ENCODE peak calls at places on chromosome 5, in ten cellular contexts. One of them, this sample, is unnamed.

GRCh38 chr5:139852696-139853095 is 57.1 kb downstream of the PSD2 start:
- DNase-seq in RWPE1: no peak
- DNase-seq in Calu3: no peak
- DNase-seq in omental fat pad: no peak
- DNase-seq in B cell: no peak
- DNase-seq in breast epithelium: no peak
- DNase-seq in OCI-LY7: no peak
- DNase-seq in WTC11: no peak
- DNase-seq in fibroblast of villous mesenchyme: no peak
- DNase-seq in transverse colon: no peak
- DNase-seq in this sample: no peak

GRCh38 chr5:170745481-170746061 is 38.0 kb upstream of the GABRP start:
- DNase-seq in RWPE1: no peak
- DNase-seq in Calu3: peak
- DNase-seq in omental fat pad: no peak
- DNase-seq in B cell: no peak
- DNase-seq in breast epithelium: peak
- DNase-seq in OCI-LY7: no peak
- DNase-seq in WTC11: peak
- DNase-seq in fibroblast of villous mesenchyme: peak
- DNase-seq in transverse colon: no peak
- DNase-seq in this sample: no peak

GRCh38 chr5:15554542-15554941 is 54.6 kb downstream of the FBXL7 start:
- DNase-seq in RWPE1: no peak
- DNase-seq in Calu3: no peak
- DNase-seq in omental fat pad: no peak
- DNase-seq in B cell: no peak
- DNase-seq in breast epithelium: no peak
- DNase-seq in OCI-LY7: no peak
- DNase-seq in WTC11: peak
- DNase-seq in fibroblast of villous mesenchyme: no peak
- DNase-seq in transverse colon: no peak
- DNase-seq in this sample: no peak

GRCh38 chr5:139765409-139766217 is 30.0 kb upstream of the PSD2 start:
- DNase-seq in RWPE1: peak
- DNase-seq in Calu3: peak
- DNase-seq in omental fat pad: peak
- DNase-seq in B cell: peak
- DNase-seq in breast epithelium: peak
- DNase-seq in OCI-LY7: peak
- DNase-seq in WTC11: peak
- DNase-seq in fibroblast of villous mesenchyme: peak
- DNase-seq in transverse colon: peak
- DNase-seq in this sample: peak

GRCh38 chr5:125484272-125485002 is 738.0 kb upstream of the ZNF608 start:
- DNase-seq in RWPE1: peak
- DNase-seq in Calu3: peak
- DNase-seq in omental fat pad: no peak
- DNase-seq in B cell: no peak
- DNase-seq in breast epithelium: peak
- DNase-seq in OCI-LY7: no peak
- DNase-seq in WTC11: no peak
- DNase-seq in fibroblast of villous mesenchyme: peak
- DNase-seq in transverse colon: peak
- DNase-seq in this sample: peak

GRCh38 chr5:163509288-163510040 is 4.0 kb downstream of the MAT2B start:
- DNase-seq in RWPE1: peak
- DNase-seq in Calu3: peak
- DNase-seq in omental fat pad: no peak
- DNase-seq in B cell: no peak
- DNase-seq in breast epithelium: peak
- DNase-seq in OCI-LY7: no peak
- DNase-seq in WTC11: no peak
- DNase-seq in fibroblast of villous mesenchyme: peak
- DNase-seq in transverse colon: peak
- DNase-seq in this sample: no peak

GRCh38 chr5:111461261-111461671 is 51.1 kb downstream of the STARD4 start:
- DNase-seq in RWPE1: peak
- DNase-seq in Calu3: no peak
- DNase-seq in omental fat pad: no peak
- DNase-seq in B cell: no peak
- DNase-seq in breast epithelium: no peak
- DNase-seq in OCI-LY7: peak
- DNase-seq in WTC11: peak
- DNase-seq in fibroblast of villous mesenchyme: peak
- DNase-seq in transverse colon: no peak
- DNase-seq in this sample: no peak

GRCh38 chr5:118115791-118116190 is 872.6 kb downstream of the DTWD2 start:
- DNase-seq in RWPE1: no peak
- DNase-seq in Calu3: no peak
- DNase-seq in omental fat pad: no peak
- DNase-seq in B cell: no peak
- DNase-seq in breast epithelium: no peak
- DNase-seq in OCI-LY7: no peak
- DNase-seq in WTC11: no peak
- DNase-seq in fibroblast of villous mesenchyme: peak
- DNase-seq in transverse colon: no peak
- DNase-seq in this sample: no peak

GRCh38 chr5:159210306-159210722 is 961 bp upstream of the RNF145 start:
- DNase-seq in RWPE1: peak
- DNase-seq in Calu3: peak
- DNase-seq in omental fat pad: no peak
- DNase-seq in B cell: no peak
- DNase-seq in breast epithelium: no peak
- DNase-seq in OCI-LY7: no peak
- DNase-seq in WTC11: no peak
- DNase-seq in fibroblast of villous mesenchyme: peak
- DNase-seq in transverse colon: peak
- DNase-seq in this sample: no peak

GRCh38 chr5:134659922-134660321 is 11.3 kb downstream of the SEC24A start:
- DNase-seq in RWPE1: no peak
- DNase-seq in Calu3: no peak
- DNase-seq in omental fat pad: no peak
- DNase-seq in B cell: no peak
- DNase-seq in breast epithelium: no peak
- DNase-seq in OCI-LY7: no peak
- DNase-seq in WTC11: no peak
- DNase-seq in fibroblast of villous mesenchyme: no peak
- DNase-seq in transverse colon: no peak
- DNase-seq in this sample: no peak

GRCh38 chr5:72702881-72703434 is 113.5 kb upstream of the TNPO1 start:
- DNase-seq in RWPE1: no peak
- DNase-seq in Calu3: no peak
- DNase-seq in omental fat pad: no peak
- DNase-seq in B cell: no peak
- DNase-seq in breast epithelium: no peak
- DNase-seq in OCI-LY7: no peak
- DNase-seq in WTC11: no peak
- DNase-seq in fibroblast of villous mesenchyme: no peak
- DNase-seq in transverse colon: no peak
- DNase-seq in this sample: no peak

GRCh38 chr5:14268236-14268701 is 125.1 kb downstream of the TRIO start:
- DNase-seq in RWPE1: peak
- DNase-seq in Calu3: peak
- DNase-seq in omental fat pad: no peak
- DNase-seq in B cell: no peak
- DNase-seq in breast epithelium: no peak
- DNase-seq in OCI-LY7: no peak
- DNase-seq in WTC11: no peak
- DNase-seq in fibroblast of villous mesenchyme: peak
- DNase-seq in transverse colon: no peak
- DNase-seq in this sample: no peak

GRCh38 chr5:139764250-139764791 is 31.3 kb upstream of the PSD2 start:
- DNase-seq in RWPE1: no peak
- DNase-seq in Calu3: no peak
- DNase-seq in omental fat pad: no peak
- DNase-seq in B cell: peak
- DNase-seq in breast epithelium: no peak
- DNase-seq in OCI-LY7: peak
- DNase-seq in WTC11: peak
- DNase-seq in fibroblast of villous mesenchyme: no peak
- DNase-seq in transverse colon: no peak
- DNase-seq in this sample: no peak

GRCh38 chr5:139995929-139996328 is 47.2 kb downstream of the NRG2 start:
- DNase-seq in RWPE1: no peak
- DNase-seq in Calu3: no peak
- DNase-seq in omental fat pad: no peak
- DNase-seq in B cell: no peak
- DNase-seq in breast epithelium: no peak
- DNase-seq in OCI-LY7: no peak
- DNase-seq in WTC11: no peak
- DNase-seq in fibroblast of villous mesenchyme: no peak
- DNase-seq in transverse colon: no peak
- DNase-seq in this sample: no peak

GRCh38 chr5:73826761-73827450 is 200.9 kb downstream of the ARHGEF28 start:
- DNase-seq in RWPE1: peak
- DNase-seq in Calu3: no peak
- DNase-seq in omental fat pad: no peak
- DNase-seq in B cell: no peak
- DNase-seq in breast epithelium: peak
- DNase-seq in OCI-LY7: no peak
- DNase-seq in WTC11: no peak
- DNase-seq in fibroblast of villous mesenchyme: peak
- DNase-seq in transverse colon: no peak
- DNase-seq in this sample: no peak

GRCh38 chr5:140049713-140050112 is 6.6 kb upstream of the NRG2 start:
- DNase-seq in RWPE1: no peak
- DNase-seq in Calu3: no peak
- DNase-seq in omental fat pad: no peak
- DNase-seq in B cell: no peak
- DNase-seq in breast epithelium: no peak
- DNase-seq in OCI-LY7: no peak
- DNase-seq in WTC11: no peak
- DNase-seq in fibroblast of villous mesenchyme: no peak
- DNase-seq in transverse colon: no peak
- DNase-seq in this sample: peak

GRCh38 chr5:40601198-40601868 is 78.4 kb upstream of the PTGER4 start:
- DNase-seq in RWPE1: peak
- DNase-seq in Calu3: no peak
- DNase-seq in omental fat pad: no peak
- DNase-seq in B cell: no peak
- DNase-seq in breast epithelium: no peak
- DNase-seq in OCI-LY7: peak
- DNase-seq in WTC11: no peak
- DNase-seq in fibroblast of villous mesenchyme: no peak
- DNase-seq in transverse colon: no peak
- DNase-seq in this sample: no peak

GRCh38 chr5:127216906-127217675 is 73.5 kb upstream of the MEGF10 start:
- DNase-seq in RWPE1: no peak
- DNase-seq in Calu3: no peak
- DNase-seq in omental fat pad: no peak
- DNase-seq in B cell: no peak
- DNase-seq in breast epithelium: no peak
- DNase-seq in OCI-LY7: no peak
- DNase-seq in WTC11: peak
- DNase-seq in fibroblast of villous mesenchyme: no peak
- DNase-seq in transverse colon: no peak
- DNase-seq in this sample: no peak
- TF ChIP-seq CTCF in RWPE1: no peak
- TF ChIP-seq CTCF in Calu3: no peak
- TF ChIP-seq CTCF in omental fat pad: no peak
- TF ChIP-seq CTCF in B cell: no peak
- TF ChIP-seq CTCF in breast epithelium: no peak
- TF ChIP-seq CTCF in OCI-LY7: no peak
- TF ChIP-seq CTCF in WTC11: no peak
- TF ChIP-seq CTCF in fibroblast of villous mesenchyme: no peak
- TF ChIP-seq CTCF in transverse colon: no peak
- TF ChIP-seq CTCF in this sample: no peak

GRCh38 chr5:153965102-153965645 is 73.5 kb downstream of the FAM114A2 start:
- DNase-seq in RWPE1: peak
- DNase-seq in Calu3: peak
- DNase-seq in omental fat pad: no peak
- DNase-seq in B cell: no peak
- DNase-seq in breast epithelium: no peak
- DNase-seq in OCI-LY7: peak
- DNase-seq in WTC11: peak
- DNase-seq in fibroblast of villous mesenchyme: peak
- DNase-seq in transverse colon: peak
- DNase-seq in this sample: peak
- TF ChIP-seq CTCF in RWPE1: peak
- TF ChIP-seq CTCF in Calu3: peak
- TF ChIP-seq CTCF in omental fat pad: no peak
- TF ChIP-seq CTCF in B cell: peak
- TF ChIP-seq CTCF in breast epithelium: peak
- TF ChIP-seq CTCF in OCI-LY7: peak
- TF ChIP-seq CTCF in WTC11: peak
- TF ChIP-seq CTCF in fibroblast of villous mesenchyme: peak
- TF ChIP-seq CTCF in transverse colon: peak
- TF ChIP-seq CTCF in this sample: peak

GRCh38 chr5:95983067-95983466 is 21.4 kb upstream of the ELL2 start:
- DNase-seq in RWPE1: no peak
- DNase-seq in Calu3: no peak
- DNase-seq in omental fat pad: no peak
- DNase-seq in B cell: no peak
- DNase-seq in breast epithelium: no peak
- DNase-seq in OCI-LY7: no peak
- DNase-seq in WTC11: no peak
- DNase-seq in fibroblast of villous mesenchyme: no peak
- DNase-seq in transverse colon: no peak
- DNase-seq in this sample: no peak
- TF ChIP-seq CTCF in RWPE1: no peak
- TF ChIP-seq CTCF in Calu3: no peak
- TF ChIP-seq CTCF in omental fat pad: no peak
- TF ChIP-seq CTCF in B cell: no peak
- TF ChIP-seq CTCF in breast epithelium: no peak
- TF ChIP-seq CTCF in OCI-LY7: no peak
- TF ChIP-seq CTCF in WTC11: no peak
- TF ChIP-seq CTCF in fibroblast of villous mesenchyme: no peak
- TF ChIP-seq CTCF in transverse colon: no peak
- TF ChIP-seq CTCF in this sample: no peak

GRCh38 chr5:173925449-173926071 is 37.4 kb downstream of the CPEB4 start:
- DNase-seq in RWPE1: peak
- DNase-seq in Calu3: peak
- DNase-seq in omental fat pad: no peak
- DNase-seq in B cell: peak
- DNase-seq in breast epithelium: no peak
- DNase-seq in OCI-LY7: peak
- DNase-seq in WTC11: peak
- DNase-seq in fibroblast of villous mesenchyme: peak
- DNase-seq in transverse colon: peak
- DNase-seq in this sample: no peak
- TF ChIP-seq CTCF in RWPE1: peak
- TF ChIP-seq CTCF in Calu3: peak
- TF ChIP-seq CTCF in omental fat pad: no peak
- TF ChIP-seq CTCF in B cell: peak
- TF ChIP-seq CTCF in breast epithelium: no peak
- TF ChIP-seq CTCF in OCI-LY7: peak
- TF ChIP-seq CTCF in WTC11: no peak
- TF ChIP-seq CTCF in fibroblast of villous mesenchyme: peak
- TF ChIP-seq CTCF in transverse colon: peak
- TF ChIP-seq CTCF in this sample: no peak

DNA sequence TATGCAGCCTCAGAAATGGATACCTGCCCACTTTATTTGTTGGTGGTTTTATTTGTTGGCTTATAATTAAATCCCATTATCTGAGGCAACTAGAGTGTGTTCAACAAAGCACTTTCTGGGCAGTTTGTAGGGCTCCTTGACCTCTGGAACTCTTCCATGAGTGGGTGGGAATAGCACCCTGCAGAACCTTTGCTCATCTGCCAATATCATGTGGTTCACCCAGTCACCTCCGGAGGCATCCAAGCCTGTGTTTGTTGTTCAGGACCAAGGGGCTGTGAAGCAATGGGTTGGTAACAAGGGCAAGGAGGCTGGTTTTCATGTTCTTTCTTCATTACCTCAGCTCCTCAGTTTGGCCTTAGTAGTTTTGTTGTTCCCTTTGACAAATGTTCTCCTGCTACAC is 314.0 kb downstream of the NDUFS4 start:
- DNase-seq in RWPE1: peak
- DNase-seq in Calu3: peak
- DNase-seq in omental fat pad: no peak
- DNase-seq in B cell: no peak
- DNase-seq in breast epithelium: no peak
- DNase-seq in OCI-LY7: peak
- DNase-seq in WTC11: peak
- DNase-seq in fibroblast of villous mesenchyme: peak
- DNase-seq in transverse colon: no peak
- DNase-seq in this sample: no peak
- TF ChIP-seq CTCF in RWPE1: no peak
- TF ChIP-seq CTCF in Calu3: no peak
- TF ChIP-seq CTCF in omental fat pad: no peak
- TF ChIP-seq CTCF in B cell: no peak
- TF ChIP-seq CTCF in breast epithelium: no peak
- TF ChIP-seq CTCF in OCI-LY7: no peak
- TF ChIP-seq CTCF in WTC11: no peak
- TF ChIP-seq CTCF in fibroblast of villous mesenchyme: peak
- TF ChIP-seq CTCF in transverse colon: no peak
- TF ChIP-seq CTCF in this sample: no peak

This sample was measured in body of pancreas.